ENCODE peak calls at places on chromosomes 12 and 14, in nine cellular contexts. G is naive thymus-derived CD4-positive, alpha-beta T cell; T is BE2C; Z is GM23248; D is dorsolateral prefrontal cortex; B is right atrium auricular region; U is effector memory CD4-positive, alpha-beta T cell; I is IMR-90; E is left ventricle myocardium inferior. K is an unnamed sample.
A peak's percentile ranks its signal among the peaks of the same experiment; 100 is the strongest.

GRCh38 chr14:52703664-52704063 is 3.3 kb upstream of the PSMC6 start:
- DNase-seq in Z (no peak), U (no peak), G (no peak), D (no peak), E (no peak), I (no peak), T (no peak), B (no peak), K (no peak)

GRCh38 chr12:94622475-94622874 is 27.9 kb downstream of the TMCC3 start:
- DNase-seq in E (no peak), U (no peak), T (no peak), B (no peak), D (no peak), I (no peak), Z (no peak), G (no peak), K (no peak)

GRCh38 chr14:74955229-74955999 is at the start of gene PGF:
- DNase-seq in G (no peak), I (no peak), E (peak; percentile 75), B (no peak), U (peak; percentile 6), T (peak; percentile 86), D (no peak), Z (peak; percentile 76), K (peak; percentile 60)

GRCh38 chr12:124501080-124501642 is 66.3 kb downstream of the NCOR2 start:
- DNase-seq in E (no peak), U (no peak), G (no peak), B (no peak), T (no peak), I (no peak), D (no peak), Z (no peak), K (no peak)

GRCh38 chr12:66774921-66775320 is 96.0 kb upstream of the GRIP1 start:
- DNase-seq in G (no peak), D (no peak), U (no peak), T (no peak), Z (no peak), I (no peak), B (no peak), E (no peak), K (no peak)

GRCh38 chr14:74508844-74509428 is 15.4 kb downstream of the ISCA2 start:
- DNase-seq in E (no peak), U (no peak), B (no peak), G (no peak), D (no peak), I (no peak), T (no peak), Z (no peak), K (no peak)

GRCh38 chr14:90489916-90490726 is 93.3 kb downstream of the CALM1 start:
- DNase-seq in D (peak; percentile 48), Z (peak; percentile 37), I (peak; percentile 18), U (no peak), E (no peak), B (no peak), T (no peak), G (no peak), K (no peak)

GRCh38 chr14:42163136-42163535 is 556.5 kb downstream of the LRFN5 start:
- DNase-seq in G (no peak), D (no peak), E (no peak), B (no peak), I (no peak), U (no peak), Z (no peak), T (no peak), K (no peak)

GRCh38 chr12:78494911-78495310 is 369.7 kb upstream of the SYT1 start:
- DNase-seq in U (no peak), Z (peak; percentile 38), E (no peak), I (peak; percentile 5), B (no peak), T (no peak), D (no peak), G (no peak), K (no peak)

GRCh38 chr12:3228587-3228986 is 151.4 kb downstream of the TSPAN9 start:
- DNase-seq in T (no peak), B (no peak), E (no peak), Z (no peak), I (no peak), U (no peak), D (no peak), G (no peak), K (no peak)

GRCh38 chr14:76929927-76930326 is 98.6 kb downstream of the IRF2BPL start:
- DNase-seq in U (peak; percentile 67), T (no peak), B (no peak), E (no peak), I (no peak), D (peak; percentile 48), Z (peak; percentile 74), G (peak; percentile 74), K (no peak)

GRCh38 chr12:59219148-59219547 is 298.8 kb upstream of the LRIG3 start:
- DNase-seq in G (no peak), E (no peak), Z (no peak), T (no peak), I (no peak), U (no peak), D (no peak), B (no peak), K (no peak)

GRCh38 chr14:65230287-65230728 is 128.0 kb upstream of the MAX start:
- DNase-seq in D (peak; percentile 80), I (no peak), B (peak; percentile 72), T (peak; percentile 61), U (no peak), Z (peak; percentile 53), E (peak; percentile 57), G (no peak), K (no peak)

GRCh38 chr12:109153711-109154434 is 37.5 kb downstream of the ACACB start:
- DNase-seq in T (no peak), Z (no peak), E (no peak), D (no peak), U (no peak), B (no peak), G (no peak), I (no peak), K (no peak)

GRCh38 chr14:68840454-68840853 is 47.6 kb upstream of the ZFP36L1 start:
- DNase-seq in B (no peak), U (no peak), G (no peak), Z (no peak), E (no peak), D (no peak), I (no peak), T (no peak), K (no peak)

GRCh38 chr12:92553389-92553788 is 149.4 kb upstream of the PLEKHG7 start:
- DNase-seq in B (peak; percentile 78), G (no peak), I (no peak), D (no peak), T (peak; percentile 25), Z (no peak), U (no peak), E (peak; percentile 70), K (no peak)

GRCh38 chr12:62106547-62107175 is 153.5 kb upstream of the USP15 start:
- DNase-seq in E (no peak), G (no peak), B (no peak), I (no peak), T (no peak), U (no peak), Z (no peak), D (no peak), K (no peak)

GRCh38 chr12:11891350-11892064 is 179.2 kb upstream of the BCL2L14 start:
- DNase-seq in T (no peak), Z (no peak), D (no peak), B (peak; percentile 63), E (peak; percentile 45), U (no peak), I (no peak), G (no peak), K (no peak)

GRCh38 chr14:34099630-34100029 is 148.8 kb upstream of the EGLN3 start:
- DNase-seq in I (no peak), G (no peak), Z (no peak), E (no peak), U (no peak), D (no peak), T (no peak), B (no peak), K (no peak)

GRCh38 chr12:70469221-70469820 is 103.2 kb downstream of the KCNMB4 start:
- DNase-seq in B (no peak), G (no peak), T (no peak), U (no peak), Z (no peak), E (no peak), D (no peak), I (no peak), K (no peak)

GRCh38 chr12:39807043-39807442 is 187.4 kb upstream of the ABCD2 start:
- DNase-seq in B (no peak), U (no peak), T (peak; percentile 43), E (no peak), D (no peak), I (no peak), Z (peak; percentile 22), G (no peak), K (peak; percentile 9)

GRCh38 chr12:56261503-56262230 is 3.5 kb upstream of the ANKRD52 start:
- DNase-seq in D (no peak), G (no peak), U (no peak), E (no peak), I (peak; percentile 71), B (no peak), Z (peak; percentile 91), T (no peak), K (peak; percentile 87)

GRCh38 chr14:87152701-87153100 is 840.3 kb downstream of the GALC start:
- DNase-seq in G (no peak), U (no peak), E (no peak), D (no peak), T (no peak), Z (no peak), B (no peak), I (no peak), K (no peak)
- H3K27me3 ChIP-seq in G (no peaks in the 10 kb centered on the region), U (no peaks in the 10 kb centered on the region), E (no peaks in the 10 kb centered on the region), D (no peaks in the 10 kb centered on the region), T (no peaks in the 10 kb centered on the region), Z (no peaks in the 10 kb centered on the region), B (no peaks in the 10 kb centered on the region), I (no peaks in the 10 kb centered on the region), K (no peaks in the 10 kb centered on the region)

GRCh38 chr14:60346706-60347105 is 97.7 kb downstream of the PPM1A start:
- DNase-seq in D (no peak), T (no peak), G (no peak), E (no peak), B (no peak), I (peak; percentile 4), Z (peak; percentile 7), U (no peak), K (no peak)
- H3K4me3 ChIP-seq in D (no peak overlapping the region), T (no peak overlapping the region), G (no peak overlapping the region), E (no peak overlapping the region), B (no peak overlapping the region), I (no peak overlapping the region), Z (no peak overlapping the region), U (no peak overlapping the region), K (no peak overlapping the region)

GRCh38 chr12:68334136-68334535 is 2.0 kb upstream of the MDM1 start:
- DNase-seq in T (no peak), B (no peak), Z (no peak), D (no peak), I (no peak), E (no peak), G (peak; percentile 19), U (no peak), K (no peak)
- H3K27me3 ChIP-seq in T (no peaks in the 10 kb centered on the region), B (no peaks in the 10 kb centered on the region), Z (no peaks in the 10 kb centered on the region), D (peaks cover under 1% of the 10 kb centered on the region), I (no peaks in the 10 kb centered on the region), E (no peaks in the 10 kb centered on the region), G (no peaks in the 10 kb centered on the region), U (no peaks in the 10 kb centered on the region), K (no peaks in the 10 kb centered on the region)

DNA sequence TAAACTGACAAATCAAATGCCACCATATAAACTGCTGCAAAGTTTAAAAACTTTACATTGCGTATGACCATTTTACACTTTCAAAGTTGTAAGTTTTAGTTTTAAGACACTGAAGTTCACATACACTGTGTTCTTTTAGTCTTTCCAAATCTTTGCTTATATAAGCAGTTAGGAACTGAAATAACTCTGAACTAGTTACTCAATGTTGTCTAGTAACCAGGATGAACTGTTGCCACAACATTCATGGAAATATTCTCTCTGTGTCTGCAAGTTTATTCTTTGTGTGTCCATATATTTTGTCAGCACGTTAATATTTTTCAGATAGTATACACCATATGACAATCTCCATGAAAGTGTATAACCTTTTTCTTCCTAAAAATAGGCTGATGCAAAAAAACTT is 71.0 kb downstream of the GALNT4 start:
- DNase-seq in Z (peak; percentile 86), B (no peak), T (no peak), E (no peak), G (no peak), U (no peak), D (no peak), I (peak; percentile 85), K (no peak)
- H3K4me3 ChIP-seq in Z (peak overlapping the region; percentile 19), B (no peak overlapping the region), T (no peak overlapping the region), E (peak overlapping the region; percentile 7), G (no peak overlapping the region), U (no peak overlapping the region), D (no peak overlapping the region), I (no peak overlapping the region), K (no peak overlapping the region)

K was measured in MG63.